ENCODE peak calls at places on chromosomes 2 and 18, in seven cellular contexts. One of them, this sample, is unnamed.

GRCh38 chr2:234446404-234447076 is 50.3 kb downstream of the ARL4C start:
- DNase-seq in K562: no peak
- DNase-seq in GM12892: peak; percentile 46
- DNase-seq in HepG2: no peak
- DNase-seq in GM12878: peak; percentile 66
- DNase-seq in SK-N-SH: no peak
- DNase-seq in H1: no peak
- DNase-seq in this sample: no peak

GRCh38 chr2:66683599-66683998 is 248.7 kb downstream of the MEIS1 start:
- DNase-seq in K562: no peak
- DNase-seq in GM12892: no peak
- DNase-seq in HepG2: no peak
- DNase-seq in GM12878: no peak
- DNase-seq in SK-N-SH: no peak
- DNase-seq in H1: no peak
- DNase-seq in this sample: no peak

GRCh38 chr2:24365051-24365450 is 4.7 kb upstream of the ITSN2 start:
- DNase-seq in K562: peak; percentile 46
- DNase-seq in GM12892: no peak
- DNase-seq in HepG2: no peak
- DNase-seq in GM12878: no peak
- DNase-seq in SK-N-SH: no peak
- DNase-seq in H1: no peak
- DNase-seq in this sample: no peak

GRCh38 chr2:39838589-39838988 is 59.5 kb upstream of the THUMPD2 start:
- DNase-seq in K562: peak; percentile 28
- DNase-seq in GM12892: no peak
- DNase-seq in HepG2: no peak
- DNase-seq in GM12878: no peak
- DNase-seq in SK-N-SH: no peak
- DNase-seq in H1: no peak
- DNase-seq in this sample: no peak

GRCh38 chr2:177908182-177908581 is 164.4 kb downstream of the PDE11A start:
- DNase-seq in K562: no peak
- DNase-seq in GM12892: no peak
- DNase-seq in HepG2: no peak
- DNase-seq in GM12878: no peak
- DNase-seq in SK-N-SH: no peak
- DNase-seq in H1: no peak
- DNase-seq in this sample: no peak

GRCh38 chr2:170313636-170314348 is 135.8 kb downstream of the MYO3B start:
- DNase-seq in K562: peak; percentile 29
- DNase-seq in GM12892: no peak
- DNase-seq in HepG2: no peak
- DNase-seq in GM12878: no peak
- DNase-seq in SK-N-SH: no peak
- DNase-seq in H1: no peak
- DNase-seq in this sample: no peak

GRCh38 chr2:102065675-102066252 is 74.0 kb downstream of the IL1R2 start:
- DNase-seq in K562: peak; percentile 69
- DNase-seq in GM12892: no peak
- DNase-seq in HepG2: peak; percentile 88
- DNase-seq in GM12878: no peak
- DNase-seq in SK-N-SH: no peak
- DNase-seq in H1: no peak
- DNase-seq in this sample: no peak

GRCh38 chr2:234249873-234250272 is 199.4 kb downstream of the SPP2 start:
- DNase-seq in K562: no peak
- DNase-seq in GM12892: no peak
- DNase-seq in HepG2: no peak
- DNase-seq in GM12878: no peak
- DNase-seq in SK-N-SH: no peak
- DNase-seq in H1: no peak
- DNase-seq in this sample: no peak

GRCh38 chr2:160167089-160167488 is 33.0 kb downstream of the ITGB6 start:
- DNase-seq in K562: no peak
- DNase-seq in GM12892: no peak
- DNase-seq in HepG2: no peak
- DNase-seq in GM12878: no peak
- DNase-seq in SK-N-SH: no peak
- DNase-seq in H1: no peak
- DNase-seq in this sample: no peak

GRCh38 chr2:31238126-31238905 is 4.4 kb downstream of the EHD3 start:
- DNase-seq in K562: no peak
- DNase-seq in GM12892: no peak
- DNase-seq in HepG2: no peak
- DNase-seq in GM12878: no peak
- DNase-seq in SK-N-SH: no peak
- DNase-seq in H1: no peak
- DNase-seq in this sample: no peak

GRCh38 chr18:35059280-35059927 is 18.2 kb downstream of the MAPRE2 start:
- DNase-seq in K562: no peak
- DNase-seq in GM12892: no peak
- DNase-seq in HepG2: no peak
- DNase-seq in GM12878: no peak
- DNase-seq in SK-N-SH: no peak
- DNase-seq in H1: no peak
- DNase-seq in this sample: no peak

GRCh38 chr2:112482309-112483046 is 522 bp downstream of the TTL start:
- DNase-seq in K562: peak; percentile 49
- DNase-seq in GM12892: peak; percentile 50
- DNase-seq in HepG2: peak; percentile 25
- DNase-seq in GM12878: no peak
- DNase-seq in SK-N-SH: peak; percentile 77
- DNase-seq in H1: no peak
- DNase-seq in this sample: peak; percentile 21

GRCh38 chr2:135744761-135745314 is 3.2 kb downstream of the UBXN4 start:
- DNase-seq in K562: peak; percentile 38
- DNase-seq in GM12892: no peak
- DNase-seq in HepG2: peak; percentile 70
- DNase-seq in GM12878: no peak
- DNase-seq in SK-N-SH: peak; percentile 51
- DNase-seq in H1: no peak
- DNase-seq in this sample: peak; percentile 20

GRCh38 chr2:139122711-139123158 is 342.5 kb upstream of the NXPH2 start:
- DNase-seq in K562: no peak
- DNase-seq in GM12892: no peak
- DNase-seq in HepG2: no peak
- DNase-seq in GM12878: no peak
- DNase-seq in SK-N-SH: no peak
- DNase-seq in H1: peak; percentile 13
- DNase-seq in this sample: no peak

DNA sequence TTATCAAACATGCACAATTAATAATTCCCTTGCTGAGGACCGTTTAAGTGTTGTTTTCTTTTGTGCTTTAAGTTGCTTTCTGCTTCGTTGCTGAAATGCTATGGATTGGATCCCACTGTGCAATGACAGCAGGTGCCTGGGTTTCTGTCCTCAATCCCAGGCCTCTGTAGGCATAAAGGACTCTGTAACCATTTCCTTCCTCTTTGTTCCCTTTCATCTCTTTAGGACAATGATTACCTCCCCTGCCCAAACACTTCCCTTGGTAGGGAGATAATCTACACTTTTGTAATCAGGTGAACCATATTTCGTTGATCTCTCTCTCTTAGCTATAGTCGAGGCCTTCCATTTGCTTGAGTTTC is 58.6 kb upstream of the LYPD6B start:
- DNase-seq in K562: no peak
- DNase-seq in GM12892: no peak
- DNase-seq in HepG2: no peak
- DNase-seq in GM12878: no peak
- DNase-seq in SK-N-SH: no peak
- DNase-seq in H1: no peak
- DNase-seq in this sample: no peak
- TF ChIP-seq TAF1 in K562: no peak
- TF ChIP-seq TAF1 in GM12892: no peak
- TF ChIP-seq TAF1 in HepG2: no peak
- TF ChIP-seq TAF1 in GM12878: no peak
- TF ChIP-seq TAF1 in SK-N-SH: no peak
- TF ChIP-seq TAF1 in H1: no peak
- TF ChIP-seq TAF1 in this sample: no peak

DNA sequence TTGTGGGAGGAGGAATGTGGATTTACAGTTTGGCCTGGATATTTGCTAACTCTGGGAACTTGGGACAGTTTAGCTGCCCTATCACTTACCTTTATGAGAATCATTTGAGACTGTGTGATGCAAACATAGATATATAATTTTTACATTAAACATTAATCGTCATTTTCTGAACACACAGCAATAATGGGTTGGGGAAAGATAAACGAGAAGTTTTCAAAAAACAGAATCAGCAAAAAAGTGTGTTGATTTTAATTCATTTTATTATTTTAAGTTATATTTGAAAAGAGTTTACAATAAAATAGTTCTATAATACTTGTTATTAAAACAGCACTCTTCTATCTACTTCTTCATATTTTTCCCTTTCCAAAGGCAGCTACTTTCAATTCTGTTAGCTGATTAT is 813.3 kb downstream of the SLC4A3 start:
- DNase-seq in K562: no peak
- DNase-seq in GM12892: no peak
- DNase-seq in HepG2: no peak
- DNase-seq in GM12878: no peak
- DNase-seq in SK-N-SH: no peak
- DNase-seq in H1: no peak
- DNase-seq in this sample: no peak
- TF ChIP-seq TAF1 in K562: no peak
- TF ChIP-seq TAF1 in GM12892: no peak
- TF ChIP-seq TAF1 in HepG2: no peak
- TF ChIP-seq TAF1 in GM12878: no peak
- TF ChIP-seq TAF1 in SK-N-SH: no peak
- TF ChIP-seq TAF1 in H1: no peak
- TF ChIP-seq TAF1 in this sample: no peak

GRCh38 chr2:44940053-44940494 is 1.4 kb upstream of the SIX3 start:
- DNase-seq in K562: no peak
- DNase-seq in GM12892: no peak
- DNase-seq in HepG2: no peak
- DNase-seq in GM12878: no peak
- DNase-seq in SK-N-SH: no peak
- DNase-seq in H1: no peak
- DNase-seq in this sample: no peak
- TF ChIP-seq TAF1 in K562: no peak
- TF ChIP-seq TAF1 in GM12892: no peak
- TF ChIP-seq TAF1 in HepG2: no peak
- TF ChIP-seq TAF1 in GM12878: no peak
- TF ChIP-seq TAF1 in SK-N-SH: no peak
- TF ChIP-seq TAF1 in H1: no peak
- TF ChIP-seq TAF1 in this sample: no peak

GRCh38 chr2:222268311-222268980 is 30.4 kb downstream of the PAX3 start:
- DNase-seq in K562: no peak
- DNase-seq in GM12892: no peak
- DNase-seq in HepG2: no peak
- DNase-seq in GM12878: no peak
- DNase-seq in SK-N-SH: no peak
- DNase-seq in H1: no peak
- DNase-seq in this sample: no peak

GRCh38 chr2:222270436-222270835 is 28.4 kb downstream of the PAX3 start:
- DNase-seq in K562: no peak
- DNase-seq in GM12892: no peak
- DNase-seq in HepG2: no peak
- DNase-seq in GM12878: no peak
- DNase-seq in SK-N-SH: no peak
- DNase-seq in H1: no peak
- DNase-seq in this sample: no peak

GRCh38 chr2:222269132-222269531 is 29.7 kb downstream of the PAX3 start:
- DNase-seq in K562: no peak
- DNase-seq in GM12892: no peak
- DNase-seq in HepG2: no peak
- DNase-seq in GM12878: no peak
- DNase-seq in SK-N-SH: no peak
- DNase-seq in H1: no peak
- DNase-seq in this sample: no peak

GRCh38 chr2:222264791-222265320 is 33.9 kb downstream of the PAX3 start:
- DNase-seq in K562: no peak
- DNase-seq in GM12892: no peak
- DNase-seq in HepG2: no peak
- DNase-seq in GM12878: no peak
- DNase-seq in SK-N-SH: no peak
- DNase-seq in H1: no peak
- DNase-seq in this sample: no peak
- TF ChIP-seq TAF1 in K562: no peak
- TF ChIP-seq TAF1 in GM12892: no peak
- TF ChIP-seq TAF1 in HepG2: no peak
- TF ChIP-seq TAF1 in GM12878: no peak
- TF ChIP-seq TAF1 in SK-N-SH: no peak
- TF ChIP-seq TAF1 in H1: no peak
- TF ChIP-seq TAF1 in this sample: no peak

GRCh38 chr18:59767732-59768131 is 70.5 kb upstream of the CCBE1 start:
- DNase-seq in K562: no peak
- DNase-seq in GM12892: no peak
- DNase-seq in HepG2: no peak
- DNase-seq in GM12878: no peak
- DNase-seq in SK-N-SH: no peak
- DNase-seq in H1: no peak
- DNase-seq in this sample: no peak
- TF ChIP-seq TAF1 in K562: no peak
- TF ChIP-seq TAF1 in GM12892: no peak
- TF ChIP-seq TAF1 in HepG2: no peak
- TF ChIP-seq TAF1 in GM12878: no peak
- TF ChIP-seq TAF1 in SK-N-SH: no peak
- TF ChIP-seq TAF1 in H1: no peak
- TF ChIP-seq TAF1 in this sample: no peak

GRCh38 chr2:19733951-19734425 is 167.8 kb downstream of the TTC32 start:
- DNase-seq in K562: no peak
- DNase-seq in GM12892: no peak
- DNase-seq in HepG2: no peak
- DNase-seq in GM12878: no peak
- DNase-seq in SK-N-SH: no peak
- DNase-seq in H1: no peak
- DNase-seq in this sample: no peak

GRCh38 chr2:19736191-19736831 is 165.5 kb downstream of the TTC32 start:
- DNase-seq in K562: no peak
- DNase-seq in GM12892: no peak
- DNase-seq in HepG2: no peak
- DNase-seq in GM12878: no peak
- DNase-seq in SK-N-SH: no peak
- DNase-seq in H1: no peak
- DNase-seq in this sample: no peak

GRCh38 chr2:19743641-19744040 is 158.1 kb downstream of the TTC32 start:
- DNase-seq in K562: no peak
- DNase-seq in GM12892: no peak
- DNase-seq in HepG2: no peak
- DNase-seq in GM12878: no peak
- DNase-seq in SK-N-SH: no peak
- DNase-seq in H1: no peak
- DNase-seq in this sample: no peak

GRCh38 chr2:19739256-19739655 is 162.5 kb downstream of the TTC32 start:
- DNase-seq in K562: no peak
- DNase-seq in GM12892: no peak
- DNase-seq in HepG2: no peak
- DNase-seq in GM12878: no peak
- DNase-seq in SK-N-SH: no peak
- DNase-seq in H1: no peak
- DNase-seq in this sample: no peak

DNA sequence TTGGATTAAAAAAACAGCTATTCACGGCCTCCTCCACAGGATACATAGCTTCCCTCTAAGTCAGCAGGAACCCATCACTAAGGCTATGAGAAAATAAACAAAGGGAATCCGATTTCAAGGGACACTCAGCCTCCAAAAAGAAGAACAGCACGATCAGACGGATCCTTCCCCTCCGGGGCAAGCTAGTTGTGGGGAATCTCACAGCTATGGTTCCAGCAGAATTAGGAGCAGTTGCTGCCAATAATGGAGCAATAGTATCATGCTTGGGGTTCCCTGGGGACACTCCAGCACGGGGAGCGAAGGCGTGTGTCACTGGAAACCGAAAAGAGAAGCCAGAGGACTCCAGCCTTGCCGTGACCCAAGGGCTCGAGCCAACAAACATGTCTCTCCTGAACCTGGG is 163.1 kb downstream of the TTC32 start:
- DNase-seq in K562: no peak
- DNase-seq in GM12892: no peak
- DNase-seq in HepG2: no peak
- DNase-seq in GM12878: no peak
- DNase-seq in SK-N-SH: no peak
- DNase-seq in H1: no peak
- DNase-seq in this sample: no peak
- TF ChIP-seq TAF1 in K562: no peak
- TF ChIP-seq TAF1 in GM12892: no peak
- TF ChIP-seq TAF1 in HepG2: no peak
- TF ChIP-seq TAF1 in GM12878: no peak
- TF ChIP-seq TAF1 in SK-N-SH: no peak
- TF ChIP-seq TAF1 in H1: no peak
- TF ChIP-seq TAF1 in this sample: no peak

This sample was measured in GM12891.